ENCODE peak calls at places on chromosomes 16 and 17, in seven cellular contexts. T, E, X, Y, D, L and I are unnamed samples.

GRCh38 chr16:17362191-17362590 is 108.6 kb downstream of the XYLT1 start:
- DNase-seq in T (no peak), E (no peak), X (no peak), Y (no peak), D (no peak), L (no peak), I (no peak)

GRCh38 chr17:43983515-43984411 is 20.7 kb upstream of the NAGS start:
- DNase-seq in T (no peak), E (no peak), X (peak), Y (no peak), D (peak), L (no peak), I (no peak)

GRCh38 chr16:85296859-85297698 is 184.8 kb upstream of the CIBAR2 start:
- DNase-seq in T (peak), E (no peak), X (peak), Y (no peak), D (peak), L (peak), I (no peak)

GRCh38 chr16:75624921-75625334 is 1.8 kb upstream of the ADAT1 start:
- DNase-seq in T (no peak), E (no peak), X (no peak), Y (no peak), D (no peak), L (no peak), I (no peak)

GRCh38 chr17:28185658-28186057 is 133.3 kb upstream of the TMEM97 start:
- DNase-seq in T (no peak), E (no peak), X (no peak), Y (no peak), D (no peak), L (no peak), I (no peak)

GRCh38 chr16:15523939-15524338 is 89.6 kb downstream of the BMERB1 start:
- DNase-seq in T (no peak), E (no peak), X (no peak), Y (no peak), D (no peak), L (no peak), I (no peak)

GRCh38 chr17:57627591-57627990 is 117.5 kb downstream of the CCDC182 start:
- DNase-seq in T (no peak), E (no peak), X (no peak), Y (no peak), D (no peak), L (no peak), I (no peak)

GRCh38 chr16:67857547-67858233 is 10.2 kb upstream of the CENPT start:
- DNase-seq in T (peak), E (peak), X (peak), Y (no peak), D (peak), L (no peak), I (no peak)

GRCh38 chr16:56589141-56590039 is at the start of gene MT3:
- DNase-seq in T (no peak), E (no peak), X (no peak), Y (no peak), D (peak), L (no peak), I (no peak)

GRCh38 chr16:20383106-20384029 is 21.2 kb downstream of the PDILT start:
- DNase-seq in T (no peak), E (peak), X (peak), Y (peak), D (peak), L (no peak), I (no peak)

GRCh38 chr16:85334718-85335583 is 222.7 kb upstream of the CIBAR2 start:
- DNase-seq in T (no peak), E (no peak), X (no peak), Y (no peak), D (peak), L (no peak), I (no peak)

GRCh38 chr16:79897444-79898146 is 297.1 kb upstream of the MAF start:
- DNase-seq in T (no peak), E (peak), X (no peak), Y (no peak), D (no peak), L (no peak), I (no peak)

GRCh38 chr17:45143767-45144198 is 4.5 kb upstream of the HEXIM1 start:
- DNase-seq in T (peak), E (peak), X (peak), Y (no peak), D (peak), L (no peak), I (no peak)

DNA sequence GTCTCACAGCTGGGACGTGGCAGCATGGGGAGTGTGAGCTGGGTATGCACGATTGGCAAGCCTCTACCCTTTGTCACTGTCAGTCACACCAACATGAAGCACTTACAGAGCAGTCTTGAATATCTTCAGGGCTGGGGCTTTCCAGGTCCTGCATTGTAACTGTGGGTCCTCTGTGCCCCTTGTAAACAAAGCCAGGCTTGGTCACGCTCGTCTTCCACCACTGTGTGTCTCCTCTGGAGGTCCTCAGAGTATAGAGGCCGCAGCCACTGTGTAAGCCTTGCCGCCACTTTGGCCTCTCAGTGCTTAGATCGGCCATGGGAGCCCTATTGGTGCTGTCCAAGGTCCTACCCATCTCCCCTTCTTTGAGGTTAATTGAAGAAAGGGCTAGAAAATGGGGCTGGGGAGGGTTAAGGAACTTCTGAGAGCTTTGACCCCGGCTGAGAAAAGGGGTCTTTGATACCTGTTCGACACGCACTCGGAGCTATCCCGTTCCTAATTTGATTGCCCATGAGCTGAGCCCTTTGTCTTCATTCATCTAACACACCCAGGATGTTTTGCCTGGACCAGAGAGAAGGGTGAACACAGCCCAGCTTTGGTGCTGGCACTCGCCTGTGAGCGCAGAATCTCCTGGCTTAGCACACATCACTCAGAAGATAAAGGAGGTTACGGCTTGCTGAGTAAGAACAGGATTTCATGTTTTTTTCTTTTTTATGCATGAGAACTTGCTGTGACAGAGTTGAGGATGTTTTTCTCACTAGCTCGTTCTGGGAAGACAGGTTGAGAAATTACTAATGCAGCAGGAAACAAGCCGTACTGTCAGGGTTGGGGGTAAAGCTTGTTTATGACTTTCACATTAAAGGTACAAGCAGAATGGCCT is 267.9 kb downstream of the CPPED1 start:
- DNase-seq in T (no peak), E (no peak), X (no peak), Y (no peak), D (peak), L (no peak), I (no peak)
- TF ChIP-seq CTCF in T (no peak), E (no peak), X (no peak), Y (no peak), D (no peak), L (no peak), I (no peak)

GRCh38 chr16:11217651-11218323 is 38.2 kb downstream of the SOCS1 start:
- DNase-seq in T (no peak), E (no peak), X (no peak), Y (no peak), D (no peak), L (no peak), I (no peak)
- TF ChIP-seq CTCF in T (no peak), E (no peak), X (no peak), Y (no peak), D (no peak), L (no peak), I (no peak)

GRCh38 chr16:87308826-87309225 is 8.4 kb downstream of the C16orf95 start:
- DNase-seq in T (no peak), E (no peak), X (no peak), Y (no peak), D (no peak), L (no peak), I (no peak)

GRCh38 chr16:87304951-87305350 is 12.2 kb downstream of the C16orf95 start:
- DNase-seq in T (no peak), E (no peak), X (no peak), Y (no peak), D (no peak), L (no peak), I (no peak)

GRCh38 chr16:87303431-87303930 is 13.7 kb downstream of the C16orf95 start:
- DNase-seq in T (no peak), E (no peak), X (no peak), Y (no peak), D (no peak), L (no peak), I (no peak)

GRCh38 chr16:87303962-87304521 is 13.2 kb downstream of the C16orf95 start:
- DNase-seq in T (no peak), E (no peak), X (no peak), Y (no peak), D (no peak), L (no peak), I (no peak)

DNA sequence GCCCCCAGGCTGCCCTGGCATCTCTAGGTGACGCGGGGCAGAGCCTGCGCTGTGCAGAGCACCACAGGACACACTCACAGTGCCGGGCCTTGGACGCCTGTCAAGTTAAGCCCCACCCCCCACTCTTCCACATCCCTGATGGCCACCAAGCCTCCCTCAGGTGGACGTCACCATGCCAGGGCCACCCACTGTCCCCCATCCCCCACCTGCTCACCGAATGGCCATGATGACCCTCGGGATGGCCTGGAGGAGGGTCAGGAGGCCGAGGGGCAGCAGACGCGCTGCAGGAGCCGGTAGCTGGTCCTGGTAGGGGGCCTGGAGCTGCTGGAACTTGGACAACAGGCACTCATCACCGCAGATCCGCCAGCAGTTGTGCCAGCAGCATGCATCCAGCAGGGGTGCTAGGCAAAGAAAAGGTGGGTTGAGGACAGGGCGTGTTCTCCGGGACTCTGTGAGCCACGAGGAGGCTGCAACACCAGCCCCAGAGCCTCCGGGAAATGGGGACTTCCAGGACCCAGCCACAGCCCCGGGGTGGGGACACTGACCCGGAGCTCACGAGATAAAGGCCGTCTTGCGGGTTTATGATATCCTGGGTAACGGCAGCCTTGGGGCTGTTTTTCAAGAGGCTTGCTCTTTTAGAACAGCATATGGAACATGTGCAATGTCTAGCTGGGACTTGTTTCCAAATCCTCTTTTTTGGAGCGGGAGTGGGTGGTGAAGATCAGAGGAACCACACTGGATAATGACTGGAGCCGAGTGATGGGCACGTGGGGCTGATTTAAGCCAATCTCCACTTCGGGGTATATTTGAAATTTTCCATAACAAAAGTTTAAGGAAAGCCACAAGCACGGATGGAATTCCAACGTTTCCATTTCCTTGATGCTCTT is 11.4 kb downstream of the C16orf95 start:
- DNase-seq in T (no peak), E (no peak), X (no peak), Y (peak), D (no peak), L (no peak), I (no peak)
- TF ChIP-seq CTCF in T (no peak), E (no peak), X (no peak), Y (peak), D (no peak), L (no peak), I (no peak)

GRCh38 chr17:68257924-68258323 is 10.1 kb downstream of the AMZ2 start:
- DNase-seq in T (no peak), E (no peak), X (no peak), Y (no peak), D (no peak), L (no peak), I (no peak)

GRCh38 chr17:68255151-68255550 is 7.3 kb downstream of the AMZ2 start:
- DNase-seq in T (no peak), E (no peak), X (no peak), Y (no peak), D (no peak), L (no peak), I (peak)

GRCh38 chr17:68260051-68260762 is 12.4 kb downstream of the AMZ2 start:
- DNase-seq in T (no peak), E (no peak), X (no peak), Y (no peak), D (no peak), L (no peak), I (no peak)

GRCh38 chr17:68255731-68256538 is 8.1 kb downstream of the AMZ2 start:
- DNase-seq in T (no peak), E (no peak), X (no peak), Y (no peak), D (peak), L (no peak), I (no peak)
- TF ChIP-seq CTCF in T (no peak), E (no peak), X (no peak), Y (no peak), D (no peak), L (no peak), I (no peak)